ENCODE peak calls at places on chromosomes 1 and 21, in eight cellular contexts. One of them, this sample, is unnamed.

GRCh38 chr1:221697924-221698425 is 43.9 kb downstream of the DUSP10 start:
- DNase-seq in H54: no peak
- DNase-seq in ureter: no peak
- DNase-seq in NCI-H2029: no peak
- DNase-seq in NCI-H510A treated with DMSO at 0.1 percent for 48 hours: no peak
- DNase-seq in HTR-8/SVneo: no peak
- DNase-seq in suprapubic skin: no peak
- DNase-seq in AG10803: peak
- DNase-seq in this sample: peak

GRCh38 chr1:188170935-188171334 is 1342.2 kb downstream of the PLA2G4A start:
- DNase-seq in H54: no peak
- DNase-seq in ureter: no peak
- DNase-seq in NCI-H2029: no peak
- DNase-seq in NCI-H510A treated with DMSO at 0.1 percent for 48 hours: no peak
- DNase-seq in HTR-8/SVneo: no peak
- DNase-seq in suprapubic skin: no peak
- DNase-seq in AG10803: no peak
- DNase-seq in this sample: no peak

GRCh38 chr1:187262731-187263130 is 434.0 kb downstream of the PLA2G4A start:
- DNase-seq in H54: no peak
- DNase-seq in ureter: no peak
- DNase-seq in NCI-H2029: no peak
- DNase-seq in NCI-H510A treated with DMSO at 0.1 percent for 48 hours: no peak
- DNase-seq in HTR-8/SVneo: no peak
- DNase-seq in suprapubic skin: no peak
- DNase-seq in AG10803: no peak
- DNase-seq in this sample: no peak

GRCh38 chr1:7052701-7053100 is 267.4 kb downstream of the CAMTA1 start:
- DNase-seq in H54: no peak
- DNase-seq in ureter: no peak
- DNase-seq in NCI-H2029: no peak
- DNase-seq in NCI-H510A treated with DMSO at 0.1 percent for 48 hours: no peak
- DNase-seq in HTR-8/SVneo: no peak
- DNase-seq in suprapubic skin: no peak
- DNase-seq in AG10803: no peak
- DNase-seq in this sample: no peak

GRCh38 chr1:27071049-27071416 is 58.4 kb upstream of the TENT5B start:
- DNase-seq in H54: no peak
- DNase-seq in ureter: no peak
- DNase-seq in NCI-H2029: no peak
- DNase-seq in NCI-H510A treated with DMSO at 0.1 percent for 48 hours: peak
- DNase-seq in HTR-8/SVneo: no peak
- DNase-seq in suprapubic skin: no peak
- DNase-seq in AG10803: peak
- DNase-seq in this sample: peak

GRCh38 chr1:43981135-43981491 is 2.1 kb downstream of the B4GALT2 start:
- DNase-seq in H54: no peak
- DNase-seq in ureter: peak
- DNase-seq in NCI-H2029: no peak
- DNase-seq in NCI-H510A treated with DMSO at 0.1 percent for 48 hours: peak
- DNase-seq in HTR-8/SVneo: no peak
- DNase-seq in suprapubic skin: peak
- DNase-seq in AG10803: no peak
- DNase-seq in this sample: no peak

GRCh38 chr1:28668956-28669719 is 554 bp downstream of the GMEB1 start:
- DNase-seq in H54: peak
- DNase-seq in ureter: peak
- DNase-seq in NCI-H2029: peak
- DNase-seq in NCI-H510A treated with DMSO at 0.1 percent for 48 hours: peak
- DNase-seq in HTR-8/SVneo: no peak
- DNase-seq in suprapubic skin: no peak
- DNase-seq in AG10803: peak
- DNase-seq in this sample: peak

GRCh38 chr21:44347911-44348451 is 5.4 kb upstream of the TRPM2 start:
- DNase-seq in H54: no peak
- DNase-seq in ureter: no peak
- DNase-seq in NCI-H2029: peak
- DNase-seq in NCI-H510A treated with DMSO at 0.1 percent for 48 hours: peak
- DNase-seq in HTR-8/SVneo: no peak
- DNase-seq in suprapubic skin: no peak
- DNase-seq in AG10803: no peak
- DNase-seq in this sample: no peak

GRCh38 chr1:151705146-151705545 is 11.5 kb downstream of the CELF3 start:
- DNase-seq in H54: no peak
- DNase-seq in ureter: no peak
- DNase-seq in NCI-H2029: no peak
- DNase-seq in NCI-H510A treated with DMSO at 0.1 percent for 48 hours: no peak
- DNase-seq in HTR-8/SVneo: no peak
- DNase-seq in suprapubic skin: no peak
- DNase-seq in AG10803: no peak
- DNase-seq in this sample: no peak

GRCh38 chr1:229887043-229887822 is 179.8 kb upstream of the GALNT2 start:
- DNase-seq in H54: no peak
- DNase-seq in ureter: no peak
- DNase-seq in NCI-H2029: no peak
- DNase-seq in NCI-H510A treated with DMSO at 0.1 percent for 48 hours: no peak
- DNase-seq in HTR-8/SVneo: no peak
- DNase-seq in suprapubic skin: no peak
- DNase-seq in AG10803: no peak
- DNase-seq in this sample: peak

GRCh38 chr1:248828845-248829244 is 3.1 kb upstream of the SH3BP5L start:
- DNase-seq in H54: no peak
- DNase-seq in ureter: no peak
- DNase-seq in NCI-H2029: peak
- DNase-seq in NCI-H510A treated with DMSO at 0.1 percent for 48 hours: no peak
- DNase-seq in HTR-8/SVneo: peak
- DNase-seq in suprapubic skin: no peak
- DNase-seq in AG10803: peak
- DNase-seq in this sample: peak

GRCh38 chr1:18941221-18942141 is 15.0 kb downstream of the IFFO2 start:
- DNase-seq in H54: no peak
- DNase-seq in ureter: no peak
- DNase-seq in NCI-H2029: peak
- DNase-seq in NCI-H510A treated with DMSO at 0.1 percent for 48 hours: peak
- DNase-seq in HTR-8/SVneo: no peak
- DNase-seq in suprapubic skin: no peak
- DNase-seq in AG10803: peak
- DNase-seq in this sample: no peak

GRCh38 chr1:64895500-64895899 is 70.8 kb downstream of the JAK1 start:
- DNase-seq in H54: no peak
- DNase-seq in ureter: no peak
- DNase-seq in NCI-H2029: no peak
- DNase-seq in NCI-H510A treated with DMSO at 0.1 percent for 48 hours: no peak
- DNase-seq in HTR-8/SVneo: no peak
- DNase-seq in suprapubic skin: no peak
- DNase-seq in AG10803: no peak
- DNase-seq in this sample: no peak

GRCh38 chr21:44914176-44914874 is 6.4 kb downstream of the ITGB2 start:
- DNase-seq in H54: no peak
- DNase-seq in ureter: no peak
- DNase-seq in NCI-H2029: no peak
- DNase-seq in NCI-H510A treated with DMSO at 0.1 percent for 48 hours: no peak
- DNase-seq in HTR-8/SVneo: no peak
- DNase-seq in suprapubic skin: no peak
- DNase-seq in AG10803: no peak
- DNase-seq in this sample: no peak

GRCh38 chr1:20484526-20485462 is 1.2 kb downstream of the CAMK2N1 start:
- DNase-seq in H54: no peak
- DNase-seq in ureter: no peak
- DNase-seq in NCI-H2029: no peak
- DNase-seq in NCI-H510A treated with DMSO at 0.1 percent for 48 hours: peak
- DNase-seq in HTR-8/SVneo: no peak
- DNase-seq in suprapubic skin: no peak
- DNase-seq in AG10803: no peak
- DNase-seq in this sample: peak

GRCh38 chr21:44344541-44345183 is 5.5 kb upstream of the CFAP410 start:
- DNase-seq in H54: no peak
- DNase-seq in ureter: no peak
- DNase-seq in NCI-H2029: no peak
- DNase-seq in NCI-H510A treated with DMSO at 0.1 percent for 48 hours: no peak
- DNase-seq in HTR-8/SVneo: no peak
- DNase-seq in suprapubic skin: no peak
- DNase-seq in AG10803: no peak
- DNase-seq in this sample: no peak

GRCh38 chr1:969260-969855 is 3.1 kb downstream of the PLEKHN1 start:
- DNase-seq in H54: no peak
- DNase-seq in ureter: no peak
- DNase-seq in NCI-H2029: no peak
- DNase-seq in NCI-H510A treated with DMSO at 0.1 percent for 48 hours: no peak
- DNase-seq in HTR-8/SVneo: no peak
- DNase-seq in suprapubic skin: no peak
- DNase-seq in AG10803: no peak
- DNase-seq in this sample: no peak

GRCh38 chr1:152037920-152038658 is 1.3 kb upstream of the S100A11 start:
- DNase-seq in H54: no peak
- DNase-seq in ureter: no peak
- DNase-seq in NCI-H2029: no peak
- DNase-seq in NCI-H510A treated with DMSO at 0.1 percent for 48 hours: peak
- DNase-seq in HTR-8/SVneo: no peak
- DNase-seq in suprapubic skin: no peak
- DNase-seq in AG10803: no peak
- DNase-seq in this sample: no peak